ENCODE peak calls at places on chromosomes 2 and 18, in four cellular contexts. W is foreskin keratinocyte, L is heart right ventricle, M is colonic mucosa. K is an unnamed sample.

GRCh38 chr2:112034924-112035323 is 20.1 kb upstream of the TMEM87B start:
- DNase-seq in W (no peak), M (no peak), L (no peak), K (no peak)

GRCh38 chr2:179938026-179938425 is 69.1 kb downstream of the CWC22 start:
- DNase-seq in M (no peak), W (no peak), L (no peak), K (no peak)

GRCh38 chr2:107529146-107529545 is 297.5 kb upstream of the RGPD4 start:
- DNase-seq in L (peak), W (no peak), M (no peak), K (no peak)

GRCh38 chr2:861655-862355 is 88.8 kb upstream of the SNTG2 start:
- DNase-seq in M (peak), L (no peak), W (no peak), K (no peak)

GRCh38 chr2:135783416-135783815 is 41.8 kb downstream of the UBXN4 start:
- DNase-seq in L (no peak), M (no peak), W (no peak), K (no peak)

GRCh38 chr2:237818066-237818473 is 19.5 kb downstream of the RBM44 start:
- DNase-seq in M (no peak), W (peak), L (no peak), K (no peak)

GRCh38 chr18:59268722-59269562 is 4.3 kb downstream of the RAX start:
- DNase-seq in L (no peak), M (no peak), W (no peak), K (no peak)

GRCh38 chr18:28189400-28190239 is 12.7 kb upstream of the CDH2 start:
- DNase-seq in L (no peak), M (peak), W (no peak), K (no peak)

GRCh38 chr2:157831573-157832315 is 44.4 kb downstream of the ACVR1 start:
- DNase-seq in L (no peak), M (no peak), W (no peak), K (no peak)

GRCh38 chr2:234679151-234679765 is 182.4 kb upstream of the ARL4C start:
- DNase-seq in M (no peak), W (no peak), L (no peak), K (no peak)

GRCh38 chr2:232698552-232699091 is 1.5 kb downstream of the GIGYF2 start:
- DNase-seq in M (no peak), L (no peak), W (no peak), K (no peak)

GRCh38 chr2:146661494-146662096 is 1183.2 kb upstream of the ACVR2A start:
- DNase-seq in L (no peak), W (no peak), M (no peak), K (no peak)

GRCh38 chr2:223585691-223586090 is 16.5 kb downstream of the SCG2 start:
- DNase-seq in L (no peak), M (no peak), W (no peak), K (no peak)

GRCh38 chr2:176080540-176081355 is 3.0 kb downstream of the EVX2 start:
- DNase-seq in W (no peak), L (no peak), M (no peak), K (no peak)

GRCh38 chr2:216731465-216731864 is 36.1 kb upstream of the IGFBP5 start:
- DNase-seq in M (no peak), L (no peak), W (no peak), K (peak)

GRCh38 chr2:216316743-216317142 is 55.5 kb downstream of the MARCHF4 start:
- DNase-seq in W (peak), M (no peak), L (no peak), K (no peak)

GRCh38 chr2:218311908-218312756 is 19.8 kb upstream of the TMBIM1 start:
- DNase-seq in M (peak), L (no peak), W (no peak), K (no peak)

GRCh38 chr18:3454365-3455089 is 4.6 kb downstream of the TGIF1 start:
- DNase-seq in W (peak), M (peak), L (peak), K (no peak)

GRCh38 chr2:174625031-174625430 is 27.4 kb upstream of the WIPF1 start:
- DNase-seq in L (no peak), M (no peak), W (no peak), K (no peak)

GRCh38 chr18:79496237-79496977 is 100.7 kb downstream of the NFATC1 start:
- DNase-seq in L (no peak), M (no peak), W (no peak), K (peak)

GRCh38 chr2:31710121-31710520 is 129.4 kb upstream of the SRD5A2 start:
- DNase-seq in W (no peak), L (no peak), M (no peak), K (no peak)

GRCh38 chr2:189444322-189444721 is 3.0 kb downstream of the WDR75 start:
- DNase-seq in W (no peak), M (no peak), L (no peak), K (no peak)
- H3K27ac ChIP-seq in W (no peak), M (no peak), L (no peak), K (no peak)

GRCh38 chr2:186484062-186484735 is 1.9 kb upstream of the ZC3H15 start:
- DNase-seq in W (no peak), M (peak), L (no peak), K (no peak)
- H3K27ac ChIP-seq in W (no peak), M (peak), L (no peak), K (no peak)

GRCh38 chr2:121359170-121359569 is 74.2 kb upstream of the TFCP2L1 start:
- DNase-seq in W (no peak), M (no peak), L (no peak), K (no peak)

GRCh38 chr2:121356058-121356640 is 71.1 kb upstream of the TFCP2L1 start:
- DNase-seq in M (peak), L (no peak), W (no peak), K (no peak)

GRCh38 chr2:121358291-121358690 is 73.3 kb upstream of the TFCP2L1 start:
- DNase-seq in W (no peak), L (no peak), M (no peak), K (no peak)

GRCh38 chr2:121351521-121352318 is 66.7 kb upstream of the TFCP2L1 start:
- DNase-seq in W (no peak), M (no peak), L (no peak), K (no peak)

DNA sequence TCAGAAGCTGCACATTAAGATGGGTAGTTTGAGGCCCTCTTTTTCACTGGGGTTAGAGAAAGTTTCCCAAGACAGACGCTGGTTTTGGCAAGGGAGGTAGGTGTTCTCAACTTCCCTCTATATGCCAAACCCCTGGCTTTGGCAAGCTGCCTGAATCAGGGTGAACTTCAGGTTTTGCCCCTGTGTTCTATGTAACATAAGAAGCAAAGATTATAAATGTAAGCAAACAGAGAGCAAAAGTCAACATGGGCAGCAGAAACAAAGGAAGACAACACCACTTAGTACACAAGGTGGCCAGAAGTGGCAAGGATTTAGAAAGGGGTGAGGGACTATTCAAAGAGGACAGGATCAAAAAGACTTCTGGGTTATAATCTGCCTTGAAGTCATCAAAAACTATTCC is 70.5 kb upstream of the TFCP2L1 start:
- DNase-seq in M (peak), L (no peak), W (no peak), K (no peak)
- H3K27ac ChIP-seq in M (peak), L (no peak), W (no peak), K (no peak)

GRCh38 chr2:15307526-15307925 is 253.6 kb downstream of the NBAS start:
- DNase-seq in W (no peak), L (no peak), M (no peak), K (no peak)

GRCh38 chr2:15311201-15311882 is 249.8 kb downstream of the NBAS start:
- DNase-seq in L (no peak), M (no peak), W (no peak), K (no peak)

GRCh38 chr2:15315411-15315810 is 245.7 kb downstream of the NBAS start:
- DNase-seq in W (no peak), M (no peak), L (no peak), K (no peak)

GRCh38 chr2:15313657-15314056 is 247.5 kb downstream of the NBAS start:
- DNase-seq in L (no peak), M (no peak), W (no peak), K (no peak)

GRCh38 chr2:15311926-15312325 is 249.2 kb downstream of the NBAS start:
- DNase-seq in W (no peak), M (no peak), L (no peak), K (no peak)
- H3K27ac ChIP-seq in W (no peak), M (no peak), L (no peak), K (no peak)

K was measured in tibial artery.